ENCODE peak calls at places on chromosomes 5 and 9, in eight cellular contexts. H is fibroblast of pulmonary artery; J is adrenal gland; N is CD8-positive, alpha-beta T cell; V is foreskin fibroblast; D is lower leg skin; P is hepatocyte; S is fibroblast of the aortic adventitia. T is an unnamed sample.

GRCh38 chr9:133119039-133119438 is 2.0 kb downstream of the RALGDS start:
- DNase-seq in J (no peak), P (no peak), S (no peak), H (no peak), D (no peak), N (no peak), V (no peak), T (peak)

GRCh38 chr5:31485376-31486207 is 46.3 kb downstream of the DROSHA start:
- DNase-seq in D (no peak), V (no peak), H (no peak), N (no peak), P (no peak), J (no peak), S (no peak), T (no peak)

GRCh38 chr9:85515021-85515420 is 226.7 kb downstream of the AGTPBP1 start:
- DNase-seq in V (no peak), D (no peak), S (no peak), H (no peak), P (no peak), J (no peak), N (no peak), T (no peak)

GRCh38 chr9:119284118-119284517 is 85.1 kb downstream of the BRINP1 start:
- DNase-seq in S (no peak), V (no peak), N (no peak), H (no peak), D (no peak), J (no peak), P (peak), T (no peak)

GRCh38 chr9:21657966-21658667 is 144.3 kb upstream of the MTAP start:
- DNase-seq in P (no peak), V (no peak), S (peak), D (no peak), J (no peak), H (peak), N (no peak), T (peak)

GRCh38 chr5:74055446-74056097 is 429.6 kb downstream of the ARHGEF28 start:
- DNase-seq in V (no peak), S (no peak), N (no peak), J (no peak), P (no peak), D (no peak), H (no peak), T (no peak)

GRCh38 chr9:95078516-95078915 is 239.0 kb downstream of the FANCC start:
- DNase-seq in N (no peak), J (peak), D (no peak), P (no peak), V (no peak), H (no peak), S (no peak), T (no peak)

GRCh38 chr5:78075301-78075700 is 219.2 kb downstream of the AP3B1 start:
- DNase-seq in N (no peak), J (no peak), V (no peak), S (no peak), H (no peak), D (no peak), P (no peak), T (no peak)

GRCh38 chr5:10319202-10319851 is 11.6 kb upstream of the CMBL start:
- DNase-seq in D (no peak), J (peak), S (peak), V (no peak), H (peak), N (no peak), P (peak), T (peak)

GRCh38 chr5:112419050-112419595 is at the start of gene EPB41L4A:
- DNase-seq in N (no peak), P (peak), J (peak), V (peak), D (peak), S (no peak), H (peak), T (peak)

GRCh38 chr5:132190161-132190817 is 37.4 kb downstream of the P4HA2 start:
- DNase-seq in N (no peak), J (no peak), V (peak), D (no peak), P (peak), S (peak), H (peak), T (peak)

GRCh38 chr5:8905021-8905420 is 640.9 kb downstream of the SEMA5A start:
- DNase-seq in P (peak), D (no peak), V (peak), J (no peak), S (peak), H (peak), N (no peak), T (peak)

GRCh38 chr5:10423009-10423408 is 18.7 kb upstream of the ROPN1L start:
- DNase-seq in J (no peak), N (no peak), H (no peak), V (no peak), D (no peak), P (no peak), S (no peak), T (no peak)

GRCh38 chr9:127991757-127992274 is 11.0 kb upstream of the EEIG1 start:
- DNase-seq in D (no peak), H (no peak), N (no peak), P (no peak), S (no peak), J (no peak), V (no peak), T (no peak)

GRCh38 chr9:72065076-72065475 is 4.7 kb upstream of the C9orf57 start:
- DNase-seq in D (no peak), S (peak), J (no peak), P (no peak), N (no peak), V (no peak), H (peak), T (peak)

GRCh38 chr5:14109041-14109747 is 33.9 kb upstream of the TRIO start:
- DNase-seq in J (no peak), S (peak), H (peak), D (no peak), P (no peak), V (peak), N (no peak), T (peak)

DNA sequence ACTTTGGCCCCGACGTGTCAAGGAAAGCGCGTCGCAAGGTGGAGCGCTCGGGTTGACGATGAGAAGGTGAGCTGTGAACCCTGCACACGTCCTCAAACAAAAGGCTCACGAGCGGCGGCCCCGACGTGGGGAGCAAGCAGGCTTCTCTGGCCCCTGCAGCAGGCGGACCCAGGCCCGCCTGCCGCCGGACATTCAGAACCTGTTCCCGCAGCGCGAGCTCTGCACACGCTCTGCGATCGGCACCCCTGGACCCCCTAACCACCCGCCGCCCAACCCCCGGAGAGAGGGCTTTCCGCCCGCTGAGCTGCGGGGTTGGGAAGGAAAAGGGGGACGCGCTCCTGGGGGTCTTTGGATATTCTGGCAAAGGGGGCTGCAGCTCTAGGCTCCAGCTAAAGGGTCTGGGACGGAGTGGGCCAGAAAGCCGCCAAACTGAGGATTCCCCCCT is 1.2 kb downstream of the FBN2 start:
- DNase-seq in D (no peak), N (no peak), P (peak), V (peak), S (no peak), H (peak), J (no peak), T (peak)
- TF ChIP-seq CTCF in D (no peak), N (no peak), P (peak), V (no peak), S (no peak), H (peak), J (no peak), T (no peak)

GRCh38 chr5:42514759-42515158 is 91.5 kb downstream of the GHR start:
- DNase-seq in H (no peak), P (no peak), N (no peak), J (no peak), S (no peak), D (no peak), V (no peak), T (peak)
- TF ChIP-seq CTCF in H (no peak), P (peak), N (no peak), J (peak), S (no peak), D (no peak), V (no peak), T (no peak)

GRCh38 chr5:66494437-66494836 is 101.8 kb upstream of the MAST4 start:
- DNase-seq in D (no peak), V (no peak), S (no peak), H (no peak), J (no peak), N (no peak), P (no peak), T (no peak)
- TF ChIP-seq CTCF in D (no peak), V (no peak), S (no peak), H (peak), J (no peak), N (no peak), P (no peak), T (no peak)

GRCh38 chr9:34603610-34604231 is 8.2 kb downstream of the RPP25L start:
- DNase-seq in H (peak), J (peak), S (peak), V (peak), N (peak), D (peak), P (peak), T (peak)
- TF ChIP-seq CTCF in H (peak), J (peak), S (peak), V (peak), N (peak), D (no peak), P (peak), T (peak)

GRCh38 chr9:35277649-35278359 is 116.0 kb downstream of the UNC13B start:
- DNase-seq in J (peak), V (peak), N (no peak), D (no peak), P (no peak), H (peak), S (peak), T (peak)

GRCh38 chr9:35285731-35286130 is 123.9 kb downstream of the UNC13B start:
- DNase-seq in H (no peak), V (no peak), N (no peak), D (no peak), S (peak), P (no peak), J (no peak), T (no peak)

GRCh38 chr9:35279946-35280345 is 118.1 kb downstream of the UNC13B start:
- DNase-seq in S (no peak), H (no peak), P (no peak), V (no peak), D (no peak), N (no peak), J (no peak), T (no peak)

GRCh38 chr9:35277171-35277520 is 115.3 kb downstream of the UNC13B start:
- DNase-seq in S (peak), P (no peak), V (no peak), J (no peak), H (peak), D (no peak), N (no peak), T (peak)

GRCh38 chr9:35280394-35280793 is 118.6 kb downstream of the UNC13B start:
- DNase-seq in D (no peak), H (no peak), N (no peak), V (no peak), S (no peak), J (no peak), P (no peak), T (no peak)
- TF ChIP-seq CTCF in D (no peak), H (no peak), N (no peak), V (no peak), S (no peak), J (no peak), P (no peak), T (no peak)

GRCh38 chr9:1429328-1429727 is 379.2 kb downstream of the DMRT2 start:
- DNase-seq in N (no peak), S (no peak), H (peak), P (no peak), J (no peak), V (no peak), D (no peak), T (no peak)

GRCh38 chr9:1434082-1434481 is 383.9 kb downstream of the DMRT2 start:
- DNase-seq in P (no peak), N (no peak), J (no peak), H (no peak), V (no peak), D (no peak), S (no peak), T (no peak)
- TF ChIP-seq CTCF in P (no peak), N (no peak), J (no peak), H (no peak), V (no peak), D (no peak), S (no peak), T (no peak)

GRCh38 chr9:2622361-2623045 is 916 bp downstream of the VLDLR start:
- DNase-seq in S (peak), H (peak), P (peak), J (peak), N (no peak), V (peak), D (peak), T (peak)
- TF ChIP-seq CTCF in S (no peak), H (no peak), P (no peak), J (no peak), N (no peak), V (no peak), D (no peak), T (no peak)

T was measured in cardiac fibroblast.